ENCODE peak calls at places on chromosomes 7 and 10, in five cellular contexts. D is fibroblast of lung, U is aorta, P is left ventricle myocardium inferior, N is astrocyte. F is an unnamed sample. For H3K4me1 and H3K36me3, the result is how much of the 10 kb centered on the place peaks cover.

GRCh38 chr10:93006435-93007039 is 54.1 kb upstream of the CYP26C1 start:
- DNase-seq in D (peak), P (no peak), U (no peak), N (peak), F (no peak)

GRCh38 chr7:28103984-28104628 is 76.5 kb downstream of the JAZF1 start:
- DNase-seq in P (peak), D (no peak), N (no peak), U (no peak), F (no peak)

GRCh38 chr7:77570330-77571011 is 33.4 kb downstream of the PTPN12 start:
- DNase-seq in U (no peak), P (no peak), N (peak), D (peak), F (no peak)

GRCh38 chr7:1055084-1055450 is 10.7 kb downstream of the GPR146 start:
- DNase-seq in N (no peak), P (peak), D (peak), U (peak), F (peak)

GRCh38 chr7:29970158-29970557 is 19.4 kb downstream of the SCRN1 start:
- DNase-seq in U (no peak), P (no peak), D (no peak), N (no peak), F (no peak)

GRCh38 chr10:82164333-82164732 is 289.3 kb downstream of the NRG3 start:
- DNase-seq in U (no peak), N (no peak), D (no peak), P (no peak), F (no peak)

GRCh38 chr10:51501396-51501795 is 198.0 kb downstream of the CSTF2T start:
- DNase-seq in U (no peak), P (no peak), D (peak), N (no peak), F (no peak)

GRCh38 chr7:33692956-33693355 is 212.4 kb upstream of the BMPER start:
- DNase-seq in N (peak), P (no peak), U (no peak), D (peak), F (no peak)

GRCh38 chr7:134619627-134620331 is 26.9 kb upstream of the BPGM start:
- DNase-seq in N (peak), P (no peak), D (peak), U (no peak), F (no peak)

GRCh38 chr10:101237908-101238731 is 8.9 kb upstream of the LBX1 start:
- DNase-seq in P (no peak), D (no peak), N (no peak), U (no peak), F (no peak)

GRCh38 chr10:133324198-133324792 is 12.4 kb downstream of the CALY start:
- DNase-seq in D (peak), N (peak), U (peak), P (peak), F (peak)

GRCh38 chr10:1643161-1643910 is 94.0 kb downstream of the ADARB2 start:
- DNase-seq in D (no peak), U (no peak), N (no peak), P (no peak), F (no peak)

GRCh38 chr10:86162036-86162435 is 204.6 kb downstream of the GRID1 start:
- DNase-seq in U (no peak), N (no peak), P (no peak), D (no peak), F (no peak)

GRCh38 chr7:85156661-85157213 is 30.1 kb downstream of the SEMA3D start:
- DNase-seq in P (no peak), U (no peak), N (no peak), D (no peak), F (no peak)

GRCh38 chr7:146208484-146208883 is 91.9 kb downstream of the CNTNAP2 start:
- DNase-seq in U (no peak), D (no peak), P (no peak), N (no peak), F (no peak)

GRCh38 chr10:121310151-121310711 is 288.0 kb downstream of the FGFR2 start:
- DNase-seq in P (no peak), U (no peak), D (no peak), N (peak), F (no peak)

GRCh38 chr7:102431617-102432298 is 1.6 kb upstream of the ORAI2 start:
- DNase-seq in U (no peak), N (no peak), P (no peak), D (no peak), F (no peak)

GRCh38 chr7:138077809-138078208 is 1.6 kb downstream of the AKR1D1 start:
- DNase-seq in U (no peak), D (no peak), N (no peak), P (no peak), F (no peak)

GRCh38 chr10:133405272-133405671 is 11.3 kb downstream of the MTG1 start:
- DNase-seq in D (no peak), N (peak), U (no peak), P (no peak), F (no peak)

GRCh38 chr7:112272921-112273561 is 66.5 kb downstream of the ZNF277 start:
- DNase-seq in P (no peak), D (peak), U (peak), N (no peak), F (no peak)

GRCh38 chr7:17292858-17293257 is 5.6 kb upstream of the AHR start:
- DNase-seq in U (no peak), P (no peak), D (no peak), N (no peak), F (no peak)

GRCh38 chr7:106775552-106775936 is 89.5 kb upstream of the PIK3CG start:
- DNase-seq in D (peak), P (no peak), U (no peak), N (peak), F (no peak)

GRCh38 chr7:106773228-106773627 is 91.9 kb upstream of the PIK3CG start:
- DNase-seq in P (no peak), N (peak), U (no peak), D (no peak), F (no peak)

GRCh38 chr7:106772655-106773108 is 92.4 kb upstream of the PIK3CG start:
- DNase-seq in P (no peak), N (peak), U (no peak), D (peak), F (no peak)

GRCh38 chr7:106774768-106775551 is 90.1 kb upstream of the PIK3CG start:
- DNase-seq in P (no peak), U (no peak), D (peak), N (peak), F (no peak)

DNA sequence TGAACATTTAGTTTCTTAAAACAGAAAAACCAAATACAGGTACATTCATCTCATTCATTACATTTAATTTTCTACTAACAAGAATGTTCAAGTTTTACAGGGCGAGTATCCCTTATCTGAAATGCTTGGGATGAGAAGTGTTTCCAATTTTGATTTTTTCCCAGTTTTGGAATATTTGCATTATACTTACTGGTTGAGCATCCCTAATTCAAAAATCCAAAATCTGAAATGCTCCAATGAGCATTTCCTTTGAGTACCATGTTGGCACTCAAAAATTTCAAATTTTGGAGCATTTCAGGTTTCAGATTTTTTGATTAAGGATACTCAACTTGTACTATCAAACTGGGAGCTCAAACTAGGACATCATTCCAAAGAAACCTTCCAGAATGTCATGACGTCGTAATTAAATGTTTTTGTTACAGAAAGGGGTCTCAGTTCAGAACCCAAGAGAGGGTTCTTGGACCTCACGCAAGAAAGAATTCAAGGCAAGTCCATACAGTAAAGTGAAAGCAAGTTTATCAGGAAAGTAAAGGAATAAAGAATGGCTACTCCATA is 90.8 kb upstream of the PIK3CG start:
- DNase-seq in N (no peak), D (no peak), P (no peak), U (no peak), F (no peak)
- H3K4me1 ChIP-seq in N (under half), D (under half), P (under half), U (under half), F (under half)

DNA sequence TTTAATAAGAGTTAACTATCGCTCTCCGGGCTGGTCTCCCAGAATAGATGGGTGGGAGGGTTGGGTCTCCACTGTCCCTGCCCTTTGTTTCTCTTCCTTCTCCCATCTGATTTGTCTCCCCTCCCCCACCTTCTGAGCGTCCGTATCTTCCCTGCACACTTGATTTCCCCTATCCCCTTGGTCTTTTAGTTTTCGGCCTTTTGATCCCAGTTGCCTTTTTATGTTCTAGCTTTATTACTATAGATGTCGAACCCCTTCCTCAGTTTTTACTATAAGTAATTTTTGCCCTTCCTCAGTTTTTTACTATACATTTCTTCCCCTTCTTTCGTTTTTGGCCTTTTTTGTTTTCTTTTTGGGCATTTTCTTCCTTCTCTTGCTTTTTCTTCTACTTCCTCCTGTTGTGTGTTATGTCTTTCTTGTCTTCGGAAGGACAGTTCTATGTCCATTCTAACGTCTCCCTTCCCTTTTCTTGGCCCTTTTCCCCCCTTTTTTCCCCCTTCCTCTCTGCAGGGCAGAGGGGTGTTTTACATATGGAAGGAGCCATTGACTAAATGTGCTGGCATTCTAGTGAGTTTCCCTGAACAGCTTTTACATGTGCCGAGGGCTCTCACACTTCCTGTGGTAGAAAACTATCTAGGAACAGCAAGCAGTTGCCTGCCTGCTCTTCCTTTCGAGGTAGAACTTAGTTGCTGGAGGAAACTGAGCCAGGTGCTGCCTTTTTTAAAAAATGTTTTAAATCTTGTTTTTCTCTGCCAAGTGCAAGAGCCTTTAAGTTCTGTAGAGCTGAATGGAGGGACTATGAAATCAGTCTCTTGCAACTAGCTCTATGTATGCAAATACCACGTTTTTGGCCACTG is 2.8 kb downstream of the TET1 start:
- DNase-seq in N (peak), D (peak), P (no peak), U (no peak), F (no peak)
- H3K27ac ChIP-seq in N (no peak), D (peak), P (peak), U (no peak), F (no peak)

GRCh38 chr10:11303671-11304170 is 286.0 kb downstream of the CELF2 start:
- DNase-seq in D (peak), N (no peak), P (no peak), U (no peak), F (no peak)
- H3K36me3 ChIP-seq in D (under half), N (under half), P (half or more), U (under half), F (under half)

GRCh38 chr7:151351027-151351426 is 9.4 kb downstream of the NUB1 start:
- DNase-seq in D (no peak), U (no peak), P (no peak), N (no peak), F (no peak)
- H3K4me1 ChIP-seq in D (under half), U (under half), P (under half), N (under half), F (under half)